ENCODE peak calls at places on chromosomes 2 and 18, in ten cellular contexts. E, Z, I, X, N, T, B, Q, K and H are unnamed samples. For H3K27me3, the result is how much of the 10 kb centered on the place peaks cover.

GRCh38 chr18:3867768-3868445 is 417.9 kb downstream of the TGIF1 start:
- DNase-seq in N (peak), X (no peak), K (no peak), Q (no peak), Z (no peak), I (no peak), B (no peak), E (no peak), T (no peak), H (peak)

GRCh38 chr18:61851940-61852451 is 40.8 kb downstream of the RNF152 start:
- DNase-seq in X (no peak), Z (no peak), T (no peak), B (peak), Q (no peak), K (no peak), I (no peak), N (peak), E (peak), H (no peak)

GRCh38 chr2:44550571-44550970 is 188.8 kb downstream of the CAMKMT start:
- DNase-seq in E (no peak), T (no peak), Q (no peak), N (no peak), Z (no peak), B (no peak), K (no peak), I (no peak), X (no peak), H (no peak)

GRCh38 chr2:197869030-197869429 is 64.6 kb downstream of the PLCL1 start:
- DNase-seq in B (no peak), T (no peak), Z (no peak), N (no peak), I (no peak), X (no peak), Q (no peak), E (no peak), K (no peak), H (no peak)

GRCh38 chr2:181311841-181312240 is 145.3 kb upstream of the ITGA4 start:
- DNase-seq in B (no peak), Z (no peak), N (no peak), T (no peak), K (no peak), Q (no peak), I (no peak), E (no peak), X (no peak), H (no peak)

GRCh38 chr2:233178994-233179847 is 72.3 kb upstream of the ATG16L1 start:
- DNase-seq in T (no peak), E (no peak), K (no peak), Q (no peak), N (peak), X (no peak), I (peak), B (no peak), Z (no peak), H (peak)

GRCh38 chr2:102698369-102699111 is 63.3 kb upstream of the TMEM182 start:
- DNase-seq in K (no peak), Q (no peak), I (no peak), X (no peak), T (no peak), E (no peak), B (no peak), Z (no peak), N (no peak), H (no peak)

GRCh38 chr2:165874445-165875039 is 79.0 kb downstream of the TTC21B start:
- DNase-seq in N (peak), K (no peak), B (no peak), E (peak), I (no peak), X (peak), Z (no peak), T (no peak), Q (peak), H (no peak)

GRCh38 chr2:85266424-85267041 is 61.3 kb downstream of the TGOLN2 start:
- DNase-seq in B (peak), T (peak), Z (peak), E (peak), I (peak), N (peak), K (peak), Q (peak), X (peak), H (peak)

GRCh38 chr2:28654286-28654980 is 97.2 kb upstream of the PPP1CB start:
- DNase-seq in E (no peak), I (no peak), B (no peak), T (no peak), Z (no peak), K (no peak), X (no peak), Q (no peak), N (peak), H (no peak)

GRCh38 chr18:13295894-13296293 is 77.3 kb downstream of the LDLRAD4 start:
- DNase-seq in X (no peak), Z (no peak), I (no peak), T (no peak), N (no peak), B (no peak), E (no peak), K (no peak), Q (no peak), H (no peak)

GRCh38 chr2:138711812-138712211 is 68.4 kb downstream of the NXPH2 start:
- DNase-seq in X (no peak), E (no peak), Z (no peak), Q (no peak), T (no peak), I (peak), K (no peak), B (no peak), N (no peak), H (no peak)

GRCh38 chr18:840080-840408 is 28.0 kb upstream of the YES1 start:
- DNase-seq in N (no peak), K (no peak), Z (no peak), I (no peak), Q (no peak), E (no peak), T (no peak), B (no peak), X (no peak), H (no peak)

GRCh38 chr2:222427606-222428320 is 3.4 kb downstream of the SGPP2 start:
- DNase-seq in Z (no peak), T (no peak), N (no peak), E (no peak), K (no peak), Q (no peak), B (no peak), X (no peak), I (no peak), H (no peak)

GRCh38 chr18:47949197-47949596 is 18.7 kb upstream of the SMAD2 start:
- DNase-seq in B (no peak), E (no peak), T (peak), Q (no peak), N (no peak), I (no peak), X (no peak), Z (no peak), K (no peak), H (no peak)

GRCh38 chr2:191950132-191950885 is 103.4 kb upstream of the CAVIN2 start:
- DNase-seq in X (no peak), I (no peak), N (peak), Z (no peak), B (no peak), K (no peak), E (peak), Q (no peak), T (no peak), H (no peak)

DNA sequence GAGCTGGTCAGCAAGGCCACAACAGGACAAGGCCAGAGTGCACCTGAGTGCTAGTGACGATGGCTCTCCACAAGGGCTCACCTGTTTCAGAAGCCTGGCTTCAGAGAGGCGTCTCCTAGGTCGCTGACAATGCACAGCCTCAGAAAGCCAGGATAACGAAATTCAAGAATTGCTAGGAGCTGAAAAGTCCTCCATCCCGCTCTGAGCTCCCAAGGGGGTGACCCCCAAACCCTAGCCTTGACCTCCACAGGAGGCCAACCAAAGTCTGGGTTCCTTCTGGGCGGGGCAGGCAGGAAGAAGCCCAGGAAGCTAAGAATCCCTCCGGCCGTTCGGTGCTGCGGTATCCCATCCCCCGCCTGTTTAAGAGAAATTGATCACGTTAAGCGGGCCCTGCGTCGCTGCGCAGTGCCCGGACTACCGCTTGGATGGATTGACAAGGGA is 2.5 kb upstream of the OSR1 start:
- DNase-seq in T (no peak), X (no peak), B (no peak), E (no peak), I (no peak), Q (no peak), N (no peak), Z (peak), K (no peak), H (no peak)
- H3K4me3 ChIP-seq in T (peak), X (peak), B (no peak), E (peak), I (peak), Q (no peak), N (peak), Z (peak), K (peak), H (no peak)

DNA sequence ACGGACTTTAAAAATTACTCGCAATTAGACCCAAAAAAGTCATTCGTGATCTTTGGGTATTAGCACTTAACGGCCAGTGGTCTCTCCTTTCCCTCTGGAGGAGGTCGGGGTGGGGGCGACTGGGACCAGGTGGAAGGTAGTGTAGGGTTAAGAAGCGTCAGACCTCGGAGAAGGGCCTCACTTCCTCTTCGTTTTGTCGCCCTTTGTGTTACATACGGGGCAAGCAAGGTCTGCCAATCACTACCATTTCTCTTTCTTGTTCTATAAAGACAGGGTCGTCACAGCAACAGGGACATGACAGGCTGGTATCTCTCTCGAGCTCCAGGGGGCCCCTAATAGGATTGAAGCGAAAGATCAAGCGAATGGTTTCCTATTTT is 136.6 kb downstream of the INSIG2 start:
- DNase-seq in K (no peak), Q (no peak), X (no peak), E (no peak), I (no peak), T (no peak), B (no peak), Z (no peak), N (no peak), H (no peak)
- H3K27me3 ChIP-seq in K (half or more), Q (under half), X (under half), E (under half), I (under half), T (half or more), B (under half), Z (under half), N (under half), H (half or more)

DNA sequence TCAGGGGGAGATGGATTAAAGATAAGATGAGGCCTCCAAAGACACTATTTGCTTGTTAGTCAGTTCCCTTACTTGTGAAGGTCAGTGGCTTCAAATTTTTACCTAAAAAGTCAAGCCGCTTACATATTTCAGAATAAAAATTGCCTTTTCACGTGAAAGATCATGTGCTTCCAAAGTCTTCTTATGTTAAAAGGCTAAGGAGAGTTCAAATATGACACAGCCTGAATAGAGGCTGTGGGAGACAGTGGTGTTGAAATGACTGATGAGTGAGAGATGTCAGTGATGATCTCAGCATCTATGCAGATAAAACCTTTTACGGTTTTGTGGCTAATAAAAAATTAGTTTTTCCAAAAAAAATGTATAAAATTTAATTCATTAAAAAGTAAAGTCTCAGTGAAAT is 40.5 kb downstream of the UPP2 start:
- DNase-seq in N (no peak), Q (no peak), I (no peak), Z (no peak), E (no peak), B (no peak), T (no peak), X (no peak), K (no peak), H (no peak)
- H3K4me3 ChIP-seq in N (no peak), Q (no peak), I (no peak), Z (no peak), E (no peak), B (no peak), T (no peak), X (no peak), K (no peak), H (no peak)

DNA sequence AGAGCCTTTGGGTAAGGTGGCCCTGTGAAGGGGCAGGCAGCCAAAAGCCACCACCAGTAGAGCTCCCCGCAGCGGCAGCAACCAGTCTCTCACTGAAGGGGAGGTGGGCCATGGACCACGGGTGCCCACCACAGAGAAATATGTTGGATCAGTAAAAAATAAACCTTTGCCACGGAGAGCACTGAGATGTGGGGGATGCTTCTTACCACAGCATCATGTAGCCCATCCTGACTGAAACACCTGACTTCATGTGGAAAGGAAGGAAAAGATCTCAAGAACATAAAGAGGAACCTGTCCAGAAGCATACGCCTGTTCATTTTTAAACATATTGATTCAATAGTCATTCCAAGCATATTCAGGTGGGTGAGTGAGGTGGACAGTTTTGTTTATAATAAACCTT is 51.1 kb downstream of the LONRF2 start:
- DNase-seq in K (no peak), B (no peak), N (no peak), X (no peak), Z (no peak), Q (no peak), T (no peak), I (no peak), E (no peak), H (no peak)
- H3K27me3 ChIP-seq in K (under half), B (under half), N (under half), X (under half), Z (under half), Q (under half), T (under half), I (under half), E (under half), H (under half)